ENCODE peak calls at places on chromosome 3, in seven cellular contexts. B is colonic mucosa, A is SK-N-SH, L is PC-3, Z is right lobe of liver, T is IMR-90, Q is tibial nerve. U is an unnamed sample. For H3K4me1, the result is how much of the 10 kb centered on the place peaks cover.

GRCh38 chr3:42376397-42376798 is 34.0 kb downstream of the LYZL4 start:
- DNase-seq in B (no peak), A (no peak), L (peak), Z (no peak), T (peak), Q (peak), U (no peak)

GRCh38 chr3:63364909-63365308 is 86.8 kb downstream of the SYNPR start:
- DNase-seq in B (no peak), A (peak), L (no peak), Z (no peak), T (no peak), Q (no peak), U (no peak)

GRCh38 chr3:184117649-184118048 is 17.5 kb upstream of the EIF2B5 start:
- DNase-seq in B (no peak), A (no peak), L (no peak), Z (no peak), T (no peak), Q (no peak), U (no peak)

GRCh38 chr3:126544596-126545281 is 14.0 kb downstream of the C3orf22 start:
- DNase-seq in B (peak), A (peak), L (no peak), Z (no peak), T (no peak), Q (no peak), U (no peak)

GRCh38 chr3:195662-196061 is 901 bp upstream of the CHL1 start:
- DNase-seq in B (no peak), A (peak), L (no peak), Z (no peak), T (no peak), Q (no peak), U (no peak)

GRCh38 chr3:113247664-113248458 is 36.5 kb downstream of the BOC start:
- DNase-seq in B (no peak), A (no peak), L (no peak), Z (no peak), T (no peak), Q (no peak), U (no peak)

GRCh38 chr3:51637144-51637940 is 33.7 kb upstream of the TEX264 start:
- DNase-seq in B (no peak), A (no peak), L (peak), Z (peak), T (no peak), Q (no peak), U (no peak)

GRCh38 chr3:153752405-153753027 is 368.7 kb upstream of the ARHGEF26 start:
- DNase-seq in B (no peak), A (no peak), L (peak), Z (peak), T (no peak), Q (peak), U (no peak)

GRCh38 chr3:183455064-183455463 is 26.6 kb upstream of the MCF2L2 start:
- DNase-seq in B (no peak), A (no peak), L (peak), Z (no peak), T (peak), Q (no peak), U (no peak)

GRCh38 chr3:138945646-138946553 is 1.0 kb downstream of the FOXL2 start:
- DNase-seq in B (peak), A (peak), L (no peak), Z (no peak), T (peak), Q (no peak), U (no peak)

GRCh38 chr3:42694366-42694765 is 8.2 kb downstream of the HHATL start:
- DNase-seq in B (no peak), A (no peak), L (no peak), Z (no peak), T (no peak), Q (no peak), U (no peak)

DNA sequence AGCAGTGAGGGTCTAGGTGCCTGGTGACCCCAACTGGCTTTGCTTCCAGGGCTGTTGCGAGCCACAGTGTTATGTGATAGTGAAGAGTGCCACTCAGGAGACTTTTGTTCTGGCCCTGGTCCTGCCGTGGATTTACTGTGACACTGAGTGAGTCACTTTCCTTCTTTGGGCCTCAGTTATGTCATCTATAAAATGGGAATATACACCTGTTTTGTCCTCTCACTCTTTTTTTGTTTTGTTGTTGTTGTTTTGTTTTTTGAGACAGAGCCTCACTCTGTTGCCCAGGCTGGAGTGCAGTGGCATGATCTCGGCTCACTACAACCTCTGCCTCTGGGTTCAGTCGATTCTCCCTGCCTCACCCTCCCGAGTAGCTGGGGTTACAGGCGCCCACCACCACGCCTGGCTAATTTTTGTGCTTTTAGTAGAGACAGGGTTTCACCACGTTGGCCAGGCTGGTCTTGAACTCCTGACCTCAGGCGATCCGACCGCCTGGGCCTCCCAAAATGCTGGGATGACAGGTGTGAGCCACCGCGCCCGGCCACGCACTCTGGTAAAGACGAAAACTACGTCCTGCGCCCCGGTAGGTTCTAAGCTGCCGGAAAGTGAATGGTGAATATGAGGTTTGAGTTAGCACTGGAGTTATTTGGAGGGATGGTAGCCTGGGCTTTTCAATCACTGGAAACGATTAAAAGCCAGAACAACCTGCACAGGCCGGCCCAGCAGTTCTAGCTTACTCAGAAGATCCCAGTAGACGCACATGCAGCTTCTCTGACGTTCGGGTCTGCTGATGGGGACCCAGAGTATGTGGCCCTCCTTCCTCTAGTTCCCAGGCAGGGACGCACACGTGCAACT is 46.6 kb downstream of the BDH1 start:
- DNase-seq in B (no peak), A (no peak), L (no peak), Z (peak), T (no peak), Q (no peak), U (no peak)
- H3K4me1 ChIP-seq in B (under half), A (under half), L (under half), Z (under half), T (under half), Q (under half), U (under half)

GRCh38 chr3:11510001-11510760 is 133.5 kb downstream of the VGLL4 start:
- DNase-seq in B (no peak), A (peak), L (no peak), Z (no peak), T (no peak), Q (no peak), U (no peak)

GRCh38 chr3:11513817-11514135 is 129.9 kb downstream of the VGLL4 start:
- DNase-seq in B (no peak), A (no peak), L (no peak), Z (no peak), T (no peak), Q (no peak), U (no peak)

GRCh38 chr3:11508346-11509174 is 135.2 kb downstream of the VGLL4 start:
- DNase-seq in B (no peak), A (no peak), L (no peak), Z (no peak), T (no peak), Q (no peak), U (no peak)

GRCh38 chr3:11507719-11508118 is 136.0 kb downstream of the VGLL4 start:
- DNase-seq in B (no peak), A (no peak), L (no peak), Z (no peak), T (peak), Q (no peak), U (no peak)

DNA sequence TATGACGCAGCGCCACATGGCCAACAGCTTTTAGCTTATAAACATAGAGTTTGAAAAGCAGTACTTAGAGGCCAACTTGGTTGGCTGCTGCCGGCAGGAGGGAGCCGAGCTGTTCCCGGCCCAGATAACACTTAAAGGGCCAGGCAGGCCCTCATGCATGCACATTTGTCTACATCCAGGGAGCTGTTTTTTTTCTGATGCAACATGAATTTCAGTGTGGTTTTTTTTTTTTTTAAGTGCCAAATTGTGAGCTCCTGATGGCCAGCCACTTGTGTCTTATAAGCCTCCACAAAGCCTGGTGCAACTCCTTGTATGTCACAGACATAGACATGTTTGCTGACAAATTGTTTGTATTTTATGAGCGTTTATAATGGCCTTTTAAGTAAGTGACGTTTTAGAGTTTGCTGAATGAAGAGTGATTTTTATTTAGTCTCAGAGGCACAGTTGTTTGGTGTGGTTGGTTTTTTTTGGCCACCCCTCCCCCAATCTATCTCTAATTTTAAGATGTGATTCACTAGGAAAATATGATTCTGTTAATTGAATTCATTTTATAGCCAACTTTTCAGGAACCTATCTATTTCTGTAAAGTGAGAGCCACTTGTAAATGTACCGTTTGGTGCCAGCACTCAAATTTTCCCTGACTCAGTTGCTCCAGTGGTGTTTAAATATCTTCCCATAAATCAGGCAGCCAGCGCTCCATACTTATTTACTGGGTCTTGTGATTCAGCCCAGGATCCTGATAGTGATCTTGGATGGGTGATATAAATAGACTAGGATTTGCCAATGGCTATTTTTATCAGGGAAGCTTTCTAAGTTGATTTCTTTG is 134.3 kb downstream of the VGLL4 start:
- DNase-seq in B (peak), A (peak), L (peak), Z (peak), T (peak), Q (no peak), U (peak)
- TF ChIP-seq CTCF in B (no peak), A (no peak), L (no peak), Z (no peak), T (no peak), Q (peak), U (no peak)

DNA sequence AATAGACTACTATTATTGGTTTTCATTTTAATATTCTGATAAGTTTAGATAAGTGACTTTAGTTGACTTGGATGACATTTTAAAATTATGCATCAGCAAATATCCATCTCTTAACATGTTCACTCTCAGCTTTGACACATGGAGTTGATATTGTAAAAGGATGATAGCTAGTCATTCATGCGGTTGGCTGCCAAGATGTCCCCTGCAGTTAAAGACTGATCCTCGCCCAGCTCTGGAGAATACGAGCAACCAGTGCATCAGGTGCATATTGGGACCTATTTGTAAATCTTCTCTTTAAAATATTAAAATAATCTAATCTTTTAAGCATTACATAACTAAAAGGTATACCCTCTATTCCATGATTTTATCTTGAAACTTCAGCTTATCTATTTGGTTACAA is 41.9 kb downstream of the EPHB1 start:
- DNase-seq in B (no peak), A (no peak), L (no peak), Z (no peak), T (no peak), Q (no peak), U (no peak)
- H3K4me1 ChIP-seq in B (under half), A (under half), L (under half), Z (under half), T (under half), Q (under half), U (under half)

DNA sequence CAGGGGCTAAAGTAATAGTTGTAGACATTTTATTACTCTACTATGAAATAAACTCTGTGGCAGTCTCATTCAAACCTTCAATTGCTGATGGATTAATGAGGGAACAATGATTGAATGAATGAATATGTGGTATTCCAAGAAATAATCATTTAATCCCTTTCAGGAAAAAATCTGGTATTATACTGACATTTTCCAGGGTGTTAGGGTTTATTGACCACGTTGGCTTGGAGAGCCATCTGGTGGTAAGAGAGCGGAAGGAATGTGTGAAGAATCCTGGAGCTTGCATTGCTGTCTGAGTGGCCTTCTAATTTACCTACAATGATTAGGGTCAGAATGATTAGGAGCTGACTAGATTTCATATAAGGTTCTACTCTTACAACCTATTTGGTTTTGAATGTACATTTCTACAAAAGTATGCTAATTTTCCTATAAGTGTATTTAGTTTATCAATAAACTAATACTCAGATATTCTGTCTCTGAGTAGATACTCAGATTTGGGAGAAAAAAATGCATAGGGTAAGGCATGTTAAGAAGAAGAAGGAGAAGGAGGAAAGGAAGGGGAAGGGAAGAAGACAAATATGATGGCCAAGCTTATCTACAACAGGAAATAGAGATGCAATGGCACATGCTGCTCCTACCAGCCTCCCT is 249.9 kb downstream of the ROBO1 start:
- DNase-seq in B (no peak), A (peak), L (peak), Z (no peak), T (peak), Q (no peak), U (no peak)
- TF ChIP-seq CTCF in B (no peak), A (peak), L (peak), Z (peak), T (peak), Q (peak), U (no peak)

GRCh38 chr3:45547202-45547701 is 47.3 kb upstream of the LIMD1 start:
- DNase-seq in B (peak), A (no peak), L (peak), Z (peak), T (no peak), Q (no peak), U (no peak)

GRCh38 chr3:45549961-45550360 is 44.6 kb upstream of the LIMD1 start:
- DNase-seq in B (no peak), A (no peak), L (no peak), Z (no peak), T (no peak), Q (no peak), U (no peak)

GRCh38 chr3:45546636-45547201 is 47.8 kb upstream of the LIMD1 start:
- DNase-seq in B (no peak), A (no peak), L (peak), Z (no peak), T (no peak), Q (no peak), U (no peak)

GRCh38 chr3:45547764-45548683 is 46.5 kb upstream of the LIMD1 start:
- DNase-seq in B (no peak), A (peak), L (no peak), Z (no peak), T (no peak), Q (peak), U (no peak)

DNA sequence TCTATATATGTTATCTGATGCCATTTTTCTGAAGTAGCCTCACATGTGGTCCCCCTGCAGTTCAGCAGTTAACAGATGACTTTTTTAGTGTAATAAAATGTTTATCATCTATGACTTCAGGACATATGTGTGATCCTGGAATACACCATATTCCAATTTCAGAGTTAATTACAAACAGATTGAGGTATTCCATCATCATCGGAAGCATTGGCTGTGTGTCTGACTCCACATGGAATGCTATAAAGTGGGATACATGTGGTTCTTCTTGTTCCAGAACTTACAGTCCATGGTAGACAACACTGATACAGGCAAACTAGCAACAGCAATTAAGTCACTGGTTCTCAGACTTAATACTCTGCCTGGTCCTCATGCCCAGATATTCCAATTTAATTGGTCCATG is 45.8 kb upstream of the LIMD1 start:
- DNase-seq in B (no peak), A (no peak), L (no peak), Z (no peak), T (no peak), Q (no peak), U (no peak)
- H3K4me1 ChIP-seq in B (under half), A (under half), L (half or more), Z (under half), T (under half), Q (half or more), U (under half)

U was measured in thoracic aorta.